ENCODE peak calls at places on chromosomes 6 and 20, in four cellular contexts. L is GM23248, B is SK-N-SH, F is mammary epithelial cell. V is an unnamed sample.

GRCh38 chr6:167855825-167856425 is 29.2 kb downstream of the AFDN start:
- DNase-seq in L (peak; percentile 96), B (no peak), F (peak; percentile 95), V (no peak)

GRCh38 chr6:35251949-35252348 is 7.6 kb upstream of the ZNF76 start:
- DNase-seq in L (no peak), B (no peak), F (no peak), V (no peak)

GRCh38 chr20:41011551-41012067 is 17.0 kb upstream of the TOP1 start:
- DNase-seq in L (no peak), B (no peak), F (no peak), V (no peak)

GRCh38 chr6:133130863-133131262 is 110.3 kb upstream of the EYA4 start:
- DNase-seq in L (peak; percentile 52), B (no peak), F (peak; percentile 84), V (peak; percentile 86)

GRCh38 chr6:162887981-162888689 is 160.4 kb downstream of the PACRG start:
- DNase-seq in L (no peak), B (no peak), F (no peak), V (no peak)

GRCh38 chr6:101083533-101084172 is 202.5 kb upstream of the ASCC3 start:
- DNase-seq in L (peak; percentile 80), B (no peak), F (peak; percentile 87), V (no peak)

GRCh38 chr20:61969806-61970205 is 95.9 kb downstream of the TAF4 start:
- DNase-seq in L (no peak), B (no peak), F (no peak), V (no peak)

GRCh38 chr20:57893364-57894001 is 183.7 kb upstream of the PMEPA1 start:
- DNase-seq in L (no peak), B (no peak), F (no peak), V (no peak)

GRCh38 chr6:75217203-75217602 is 11.3 kb upstream of the COL12A1 start:
- DNase-seq in L (peak; percentile 84), B (no peak), F (peak; percentile 62), V (no peak)

GRCh38 chr20:21511850-21512633 is 1.8 kb downstream of the NKX2-2 start:
- DNase-seq in L (no peak), B (peak; percentile 49), F (no peak), V (no peak)

GRCh38 chr20:24915440-24915839 is 33.6 kb upstream of the CST7 start:
- DNase-seq in L (no peak), B (no peak), F (no peak), V (no peak)

GRCh38 chr20:48564997-48565396 is 262.8 kb downstream of the PREX1 start:
- DNase-seq in L (no peak), B (no peak), F (no peak), V (no peak)

GRCh38 chr20:11686900-11687543 is 230.7 kb upstream of the BTBD3 start:
- DNase-seq in L (peak; percentile 27), B (no peak), F (peak; percentile 21), V (peak; percentile 81)

GRCh38 chr6:86961432-86962200 is 24.3 kb downstream of the HTR1E start:
- DNase-seq in L (peak; percentile 4), B (no peak), F (no peak), V (no peak)

GRCh38 chr6:19309661-19310060 is 527.5 kb upstream of the ID4 start:
- DNase-seq in L (no peak), B (no peak), F (no peak), V (no peak)

GRCh38 chr6:45254242-45254641 is 73.9 kb upstream of the RUNX2 start:
- DNase-seq in L (no peak), B (no peak), F (no peak), V (no peak)

GRCh38 chr20:49112596-49113274 is 66.6 kb downstream of the CSE1L start:
- DNase-seq in L (peak; percentile 36), B (no peak), F (no peak), V (no peak)

GRCh38 chr6:144379356-144379755 is 94.2 kb downstream of the UTRN start:
- DNase-seq in L (peak; percentile 79), B (no peak), F (no peak), V (no peak)

GRCh38 chr6:4394786-4395185 is 259.4 kb upstream of the ECI2 start:
- DNase-seq in L (no peak), B (no peak), F (no peak), V (no peak)

GRCh38 chr6:145562771-145563615 is 172.3 kb downstream of the EPM2A start:
- DNase-seq in L (peak; percentile 16), B (no peak), F (no peak), V (no peak)

GRCh38 chr6:15969236-15969778 is 159.6 kb upstream of the MYLIP start:
- DNase-seq in L (peak; percentile 45), B (no peak), F (peak; percentile 94), V (no peak)

GRCh38 chr6:41286544-41287346 is at the start of gene TREM1:
- DNase-seq in L (peak; percentile 87), B (no peak), F (peak; percentile 95), V (no peak)

GRCh38 chr6:39280247-39280731 is 33.9 kb downstream of the KCNK17 start:
- DNase-seq in L (peak; percentile 64), B (no peak), F (peak; percentile 65), V (peak; percentile 90)

GRCh38 chr6:110232456-110232855 is 52.2 kb downstream of the CDC40 start:
- DNase-seq in L (peak; percentile 66), B (no peak), F (no peak), V (no peak)

GRCh38 chr6:42071881-42072583 is 21.7 kb downstream of the TAF8 start:
- DNase-seq in L (no peak), B (no peak), F (no peak), V (no peak)

GRCh38 chr20:44626278-44626677 is 25.2 kb downstream of the ADA start:
- DNase-seq in L (no peak), B (no peak), F (no peak), V (no peak)

GRCh38 chr20:41524980-41525613 is 93.1 kb downstream of the CHD6 start:
- DNase-seq in L (peak; percentile 75), B (no peak), F (peak; percentile 68), V (peak; percentile 91)

GRCh38 chr6:4647414-4648365 is 128.5 kb upstream of the CDYL start:
- DNase-seq in L (peak; percentile 80), B (peak; percentile 64), F (peak; percentile 63), V (peak; percentile 90)

GRCh38 chr6:28693751-28694443 is 168.2 kb downstream of the GPX5 start:
- DNase-seq in L (peak; percentile 23), B (no peak), F (no peak), V (no peak)
- H3K9ac ChIP-seq in L (no peak overlapping the region), B (no peak overlapping the region), F (no peak overlapping the region), V (no peak overlapping the region)

DNA sequence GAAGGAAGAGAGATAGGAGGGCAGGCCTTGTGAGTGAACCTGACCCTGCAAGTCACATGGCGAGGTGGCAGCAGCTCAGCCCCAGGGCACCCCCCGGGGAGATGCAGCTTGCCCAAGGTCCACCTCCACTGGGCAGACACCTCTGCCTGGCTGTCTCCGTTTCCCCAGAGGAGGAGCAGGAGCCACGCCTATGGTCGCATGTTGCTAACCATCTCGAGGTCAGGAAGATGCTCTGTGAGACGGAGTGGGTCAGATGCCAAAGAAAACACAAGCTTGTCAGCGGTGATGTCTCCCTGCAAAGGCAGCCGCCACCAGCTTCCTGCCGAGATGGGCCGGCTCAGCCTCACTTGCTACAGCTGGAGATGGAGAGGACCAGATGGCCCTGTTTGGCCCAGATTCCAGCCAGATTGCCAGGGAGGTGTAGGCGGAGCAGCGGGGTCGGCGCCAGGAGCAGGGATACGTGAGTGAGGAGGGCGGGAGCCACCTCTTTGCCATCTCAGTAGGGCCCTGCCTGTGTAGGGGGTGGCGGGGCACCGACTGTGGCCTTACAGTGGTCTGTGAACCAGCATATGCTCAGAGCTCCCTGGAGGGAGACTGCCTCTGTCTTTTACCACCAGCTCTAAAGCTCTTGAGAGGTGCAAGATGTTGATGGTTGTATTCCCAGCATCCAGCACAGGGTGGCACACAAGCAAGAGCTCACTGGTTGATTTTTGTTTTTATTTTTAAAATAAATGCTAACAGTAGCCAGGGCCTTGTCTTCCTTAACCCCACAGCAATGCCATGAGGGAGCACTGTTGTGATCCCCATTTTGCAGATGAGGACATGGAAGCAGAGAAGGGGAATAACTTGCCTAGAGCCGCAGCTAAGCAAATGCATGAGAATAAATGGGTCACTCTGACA is 42.9 kb upstream of the FAM83D start:
- DNase-seq in L (peak; percentile 27), B (peak; percentile 89), F (no peak), V (peak; percentile 74)
- H3K9ac ChIP-seq in L (no peak overlapping the region), B (no peak overlapping the region), F (no peak overlapping the region), V (no peak overlapping the region)

GRCh38 chr6:30887901-30888300 is 3.6 kb downstream of the DDR1 start:
- DNase-seq in L (peak; percentile 67), B (peak; percentile 22), F (no peak), V (no peak)

GRCh38 chr6:30889921-30890645 is 5.8 kb downstream of the DDR1 start:
- DNase-seq in L (no peak), B (peak; percentile 32), F (peak; percentile 93), V (no peak)

GRCh38 chr6:30886897-30887255 is 2.6 kb downstream of the DDR1 start:
- DNase-seq in L (no peak), B (peak; percentile 16), F (no peak), V (no peak)

GRCh38 chr6:30889138-30889885 is 5.0 kb downstream of the DDR1 start:
- DNase-seq in L (no peak), B (peak; percentile 15), F (no peak), V (no peak)

GRCh38 chr6:30888472-30889137 is 4.3 kb downstream of the DDR1 start:
- DNase-seq in L (peak; percentile 88), B (peak; percentile 33), F (peak; percentile 24), V (no peak)
- H3K9ac ChIP-seq in L (peak overlapping the region; percentile 67), B (peak overlapping the region; percentile 24), F (no peak overlapping the region), V (no peak overlapping the region)

GRCh38 chr6:23505021-23505420 is 621.0 kb upstream of the NRSN1 start:
- DNase-seq in L (peak; percentile 36), B (no peak), F (no peak), V (no peak)

GRCh38 chr6:23498013-23498412 is 628.0 kb upstream of the NRSN1 start:
- DNase-seq in L (no peak), B (no peak), F (no peak), V (no peak)

GRCh38 chr6:23499549-23499948 is 626.5 kb upstream of the NRSN1 start:
- DNase-seq in L (no peak), B (no peak), F (no peak), V (no peak)

DNA sequence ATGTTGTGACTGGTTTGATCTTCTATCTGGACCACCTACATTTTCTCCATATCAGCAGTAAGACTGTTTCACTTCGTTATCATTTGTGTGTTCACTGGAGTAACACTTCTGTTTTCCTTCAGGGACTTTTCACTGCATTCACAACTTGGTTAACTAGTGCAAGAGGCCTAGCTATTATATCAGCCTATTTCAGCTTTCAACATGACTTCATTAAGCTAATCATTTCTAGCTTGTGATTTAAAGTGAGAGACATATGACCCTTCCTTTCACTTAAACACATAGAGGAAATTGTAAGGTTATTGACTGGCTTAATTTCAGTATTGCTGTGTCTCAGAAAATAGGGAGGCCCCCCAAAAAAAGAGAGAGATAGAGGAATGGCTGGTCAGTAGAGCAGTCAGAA is 622.8 kb upstream of the NRSN1 start:
- DNase-seq in L (no peak), B (no peak), F (no peak), V (no peak)
- H3K9ac ChIP-seq in L (no peak overlapping the region), B (no peak overlapping the region), F (no peak overlapping the region), V (no peak overlapping the region)

GRCh38 chr6:43097502-43097901 is 21.4 kb downstream of the PTK7 start:
- DNase-seq in L (no peak), B (no peak), F (no peak), V (no peak)
- H3K9ac ChIP-seq in L (peak overlapping the region; percentile 41), B (no peak overlapping the region), F (no peak overlapping the region), V (no peak overlapping the region)

GRCh38 chr20:51731771-51732453 is 36.3 kb downstream of the ATP9A start:
- DNase-seq in L (peak; percentile 8), B (peak; percentile 39), F (no peak), V (peak; percentile 62)
- H3K9ac ChIP-seq in L (no peak overlapping the region), B (no peak overlapping the region), F (no peak overlapping the region), V (no peak overlapping the region)

V was measured in kidney.